ENCODE peak calls at places on chromosomes 1 and 21, in four cellular contexts. One of them, this sample, is unnamed.

GRCh38 chr1:103525114-103525606 is 339 bp upstream of the RNPC3 start:
- DNase-seq in WTC11: no peak
- DNase-seq in GM12878: no peak
- DNase-seq in HepG2: peak
- DNase-seq in this sample: peak

GRCh38 chr1:17550684-17551584 is 11.4 kb downstream of the ARHGEF10L start:
- DNase-seq in WTC11: no peak
- DNase-seq in GM12878: no peak
- DNase-seq in HepG2: no peak
- DNase-seq in this sample: no peak

GRCh38 chr1:85438353-85438752 is 26.6 kb downstream of the DDAH1 start:
- DNase-seq in WTC11: no peak
- DNase-seq in GM12878: no peak
- DNase-seq in HepG2: peak
- DNase-seq in this sample: no peak

GRCh38 chr1:100321098-100321493 is 31.2 kb upstream of the CDC14A start:
- DNase-seq in WTC11: no peak
- DNase-seq in GM12878: no peak
- DNase-seq in HepG2: no peak
- DNase-seq in this sample: no peak

GRCh38 chr1:63804829-63805484 is 31.1 kb downstream of the ROR1 start:
- DNase-seq in WTC11: no peak
- DNase-seq in GM12878: no peak
- DNase-seq in HepG2: no peak
- DNase-seq in this sample: no peak

GRCh38 chr1:240189386-240189989 is 97.8 kb downstream of the FMN2 start:
- DNase-seq in WTC11: peak
- DNase-seq in GM12878: no peak
- DNase-seq in HepG2: peak
- DNase-seq in this sample: peak

GRCh38 chr21:26842300-26842699 is 2.9 kb downstream of the ADAMTS1 start:
- DNase-seq in WTC11: no peak
- DNase-seq in GM12878: no peak
- DNase-seq in HepG2: no peak
- DNase-seq in this sample: no peak

GRCh38 chr1:209585672-209586071 is 2.2 kb downstream of the CAMK1G start:
- DNase-seq in WTC11: peak
- DNase-seq in GM12878: no peak
- DNase-seq in HepG2: no peak
- DNase-seq in this sample: no peak

GRCh38 chr1:218488531-218488930 is 143.4 kb downstream of the TGFB2 start:
- DNase-seq in WTC11: no peak
- DNase-seq in GM12878: no peak
- DNase-seq in HepG2: no peak
- DNase-seq in this sample: no peak

GRCh38 chr1:88935522-88936222 is 44.3 kb upstream of the GTF2B start:
- DNase-seq in WTC11: no peak
- DNase-seq in GM12878: no peak
- DNase-seq in HepG2: peak
- DNase-seq in this sample: peak

GRCh38 chr1:57674803-57675202 is 250.9 kb upstream of the DAB1 start:
- DNase-seq in WTC11: no peak
- DNase-seq in GM12878: no peak
- DNase-seq in HepG2: no peak
- DNase-seq in this sample: no peak

GRCh38 chr1:57678138-57678537 is 254.3 kb upstream of the DAB1 start:
- DNase-seq in WTC11: no peak
- DNase-seq in GM12878: no peak
- DNase-seq in HepG2: no peak
- DNase-seq in this sample: no peak

GRCh38 chr1:202624781-202625108 is 85.5 kb downstream of the SYT2 start:
- DNase-seq in WTC11: no peak
- DNase-seq in GM12878: no peak
- DNase-seq in HepG2: no peak
- DNase-seq in this sample: no peak

GRCh38 chr1:210328746-210329488 is at the start of gene HHAT:
- DNase-seq in WTC11: peak
- DNase-seq in GM12878: no peak
- DNase-seq in HepG2: peak
- DNase-seq in this sample: no peak

DNA sequence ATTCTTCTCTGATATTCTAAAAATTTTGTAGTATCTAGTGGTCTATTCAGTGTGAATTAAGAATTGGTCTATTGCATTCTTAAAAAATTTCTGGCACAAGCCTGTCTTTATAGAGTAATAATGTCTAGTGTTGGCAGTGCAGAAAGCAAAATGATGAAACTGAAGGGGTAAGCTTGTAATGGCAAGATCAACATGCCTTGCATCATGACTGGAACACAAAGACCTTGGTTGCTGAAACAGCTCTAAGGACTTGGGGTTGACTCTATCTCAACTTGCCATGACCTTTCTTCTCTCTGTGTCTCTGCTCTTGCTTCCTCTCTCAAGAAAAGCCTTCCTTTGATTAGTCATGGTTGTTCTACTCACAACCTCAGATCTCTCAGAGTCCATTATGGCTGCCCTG is 46.8 kb upstream of the PROX1 start:
- DNase-seq in WTC11: no peak
- DNase-seq in GM12878: no peak
- DNase-seq in HepG2: no peak
- DNase-seq in this sample: no peak
- TF ChIP-seq TCF7 in WTC11: no peak
- TF ChIP-seq TCF7 in GM12878: no peak
- TF ChIP-seq TCF7 in HepG2: no peak
- TF ChIP-seq TCF7 in this sample: no peak

DNA sequence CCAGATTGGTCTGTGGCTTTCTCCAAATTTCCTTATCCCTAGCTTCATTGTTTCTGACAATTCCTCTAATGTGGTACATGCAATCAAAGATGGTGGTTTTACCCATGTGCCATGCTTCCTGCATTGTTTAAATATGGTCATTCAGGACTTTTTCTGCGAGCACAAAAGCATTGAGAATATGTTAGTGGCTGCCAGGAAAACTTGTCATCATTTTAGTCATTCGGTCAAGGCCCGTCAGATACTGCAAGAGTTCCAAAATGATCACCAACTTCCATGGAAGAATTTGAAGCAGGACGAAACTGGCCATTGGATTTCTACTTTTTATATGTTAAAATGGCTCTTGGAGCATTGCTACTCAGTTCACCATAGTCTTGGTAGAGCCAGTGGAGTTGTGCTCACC is 3.7 kb downstream of the ZBED6 start:
- DNase-seq in WTC11: no peak
- DNase-seq in GM12878: no peak
- DNase-seq in HepG2: no peak
- DNase-seq in this sample: no peak
- TF ChIP-seq TCF7 in WTC11: no peak
- TF ChIP-seq TCF7 in GM12878: no peak
- TF ChIP-seq TCF7 in HepG2: no peak
- TF ChIP-seq TCF7 in this sample: no peak

GRCh38 chr1:2274968-2275475 is 46.9 kb downstream of the SKI start:
- DNase-seq in WTC11: no peak
- DNase-seq in GM12878: no peak
- DNase-seq in HepG2: no peak
- DNase-seq in this sample: no peak
- TF ChIP-seq TCF7 in WTC11: no peak
- TF ChIP-seq TCF7 in GM12878: no peak
- TF ChIP-seq TCF7 in HepG2: no peak
- TF ChIP-seq TCF7 in this sample: no peak

GRCh38 chr1:235407419-235407818 is 40.2 kb downstream of the TBCE start:
- DNase-seq in WTC11: no peak
- DNase-seq in GM12878: no peak
- DNase-seq in HepG2: no peak
- DNase-seq in this sample: peak
- TF ChIP-seq TCF7 in WTC11: no peak
- TF ChIP-seq TCF7 in GM12878: no peak
- TF ChIP-seq TCF7 in HepG2: no peak
- TF ChIP-seq TCF7 in this sample: no peak

DNA sequence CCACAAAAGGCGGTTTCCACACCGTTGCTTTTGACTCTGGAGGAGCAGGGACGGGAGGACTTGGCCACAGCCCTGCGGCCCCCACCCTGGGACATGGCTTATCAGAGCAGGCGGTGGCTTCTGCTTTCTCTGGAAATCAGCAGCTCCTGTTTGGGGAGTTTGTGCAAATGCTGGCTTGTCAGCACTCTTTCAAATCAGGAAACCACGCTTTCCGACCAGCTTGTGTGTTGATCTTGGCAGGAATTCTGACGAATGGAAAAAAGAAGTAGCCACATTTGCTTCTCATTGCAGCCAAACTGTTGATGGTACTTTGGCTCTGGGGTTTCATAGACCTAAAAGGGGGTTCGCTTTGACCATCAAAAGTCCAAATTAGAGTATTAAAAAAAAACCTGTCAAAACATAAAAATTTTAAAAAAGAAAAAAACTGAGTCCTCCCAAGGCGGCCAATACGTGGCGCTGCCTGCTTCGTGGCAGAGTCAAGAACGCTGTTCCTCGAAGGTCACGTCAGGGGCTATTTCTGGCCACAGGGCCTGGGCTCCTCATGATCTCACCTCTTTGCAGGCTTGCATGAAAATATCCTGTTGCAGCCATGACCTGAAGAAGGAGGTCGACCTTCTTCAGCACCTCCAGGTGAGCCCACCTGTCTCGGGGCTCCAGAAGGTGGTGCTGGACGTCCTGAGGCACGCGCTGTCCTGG is 80.8 kb upstream of the EFHD2 start:
- DNase-seq in WTC11: no peak
- DNase-seq in GM12878: no peak
- DNase-seq in HepG2: no peak
- DNase-seq in this sample: peak
- TF ChIP-seq TCF7 in WTC11: no peak
- TF ChIP-seq TCF7 in GM12878: no peak
- TF ChIP-seq TCF7 in HepG2: no peak
- TF ChIP-seq TCF7 in this sample: no peak

DNA sequence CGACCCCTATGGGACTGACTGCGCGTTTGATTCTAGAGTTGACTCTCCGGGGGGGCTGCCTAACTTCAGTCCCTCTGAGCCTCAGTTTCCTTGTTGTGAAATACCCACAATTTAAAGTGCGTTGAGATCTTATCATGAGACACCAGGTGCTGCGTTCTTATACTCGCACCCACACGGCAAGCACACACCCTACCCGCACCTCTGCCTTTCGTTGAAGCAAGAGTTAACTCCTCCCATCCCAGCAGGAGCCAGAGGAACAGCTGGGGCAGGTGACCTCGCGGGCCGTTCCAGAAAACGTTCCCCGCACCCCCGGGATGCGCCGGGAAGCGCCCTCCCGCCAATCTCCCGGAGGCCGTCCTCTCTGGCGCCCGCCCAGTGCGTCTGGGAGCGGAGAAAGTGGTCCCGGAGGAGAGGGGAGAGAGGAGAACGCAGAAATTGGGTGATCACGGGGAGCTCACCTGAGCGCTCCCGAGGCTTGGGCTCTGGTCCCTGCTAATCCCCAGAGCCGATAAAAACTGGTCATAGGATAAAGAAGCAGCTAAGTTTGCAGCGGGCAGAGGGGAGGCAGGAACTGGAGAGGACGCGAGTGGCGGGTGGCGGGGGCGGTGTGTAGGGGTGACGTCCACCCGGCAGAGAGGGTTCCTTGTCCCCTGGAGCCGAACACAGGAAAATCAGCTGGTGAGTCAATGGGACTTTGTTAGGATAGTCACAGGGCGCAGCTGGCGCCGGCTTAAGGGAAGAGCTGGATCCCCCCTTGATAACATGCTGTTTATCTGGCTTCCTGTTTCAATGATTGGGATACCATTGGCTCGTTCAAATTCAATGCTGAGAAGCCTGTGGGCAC is 856 bp downstream of the NAV1 start:
- DNase-seq in WTC11: peak
- DNase-seq in GM12878: no peak
- DNase-seq in HepG2: no peak
- DNase-seq in this sample: peak
- TF ChIP-seq TCF7 in WTC11: no peak
- TF ChIP-seq TCF7 in GM12878: no peak
- TF ChIP-seq TCF7 in HepG2: no peak
- TF ChIP-seq TCF7 in this sample: no peak

DNA sequence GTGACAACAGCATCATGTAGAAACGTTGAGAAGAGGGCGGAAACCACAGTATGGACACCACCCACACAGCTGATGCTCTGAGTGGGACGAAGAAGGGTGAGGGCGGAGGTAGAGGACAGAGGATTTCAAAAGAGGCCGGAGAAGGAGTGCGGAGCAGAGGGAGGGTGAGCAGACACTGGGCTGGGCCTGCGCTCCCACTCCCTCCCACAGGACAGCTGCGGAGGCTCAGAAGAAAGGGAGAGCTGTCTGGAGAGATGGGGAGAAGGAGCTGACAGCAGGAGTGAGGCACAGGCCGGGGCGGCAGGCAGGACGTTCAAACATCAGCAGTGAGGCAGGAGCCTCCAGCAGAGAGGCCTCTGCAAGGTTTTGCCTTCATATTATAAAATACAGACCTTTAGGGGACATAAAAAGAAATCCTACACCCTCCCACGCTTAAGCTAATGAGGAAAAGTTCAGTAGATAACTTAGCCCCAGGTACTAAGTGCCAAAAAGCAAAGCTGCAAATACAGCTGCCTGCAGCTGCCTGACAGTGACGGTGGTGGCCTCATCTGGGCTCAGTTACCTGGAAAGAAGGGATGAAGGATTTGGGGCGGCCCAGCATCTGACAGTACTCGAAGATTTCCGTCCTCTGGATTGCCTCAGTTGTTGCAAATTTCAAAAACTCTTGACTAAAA is 25.7 kb downstream of the SEC16B start:
- DNase-seq in WTC11: no peak
- DNase-seq in GM12878: no peak
- DNase-seq in HepG2: no peak
- DNase-seq in this sample: no peak
- TF ChIP-seq TCF7 in WTC11: no peak
- TF ChIP-seq TCF7 in GM12878: no peak
- TF ChIP-seq TCF7 in HepG2: no peak
- TF ChIP-seq TCF7 in this sample: no peak